ENCODE peak calls at places on chromosomes 4 and X, in six cellular contexts. V is right atrium auricular region, S is mucosa of descending colon, B is thyroid gland, Y is stomach, Q is mammary epithelial cell. H is an unnamed sample.

GRCh38 chrX:50853399-50853798 is 39.4 kb upstream of the SHROOM4 start:
- DNase-seq in V (no peak), S (no peak), B (no peak), Y (no peak), Q (no peak), H (no peak)

GRCh38 chrX:16188687-16189086 is 21.4 kb downstream of the MAGEB17 start:
- DNase-seq in V (no peak), S (no peak), B (no peak), Y (no peak), Q (peak), H (no peak)

GRCh38 chrX:22095306-22095705 is 63.2 kb downstream of the PHEX start:
- DNase-seq in V (no peak), S (no peak), B (peak), Y (no peak), Q (no peak), H (no peak)

GRCh38 chr4:40719008-40719623 is 30.6 kb upstream of the NSUN7 start:
- DNase-seq in V (no peak), S (no peak), B (peak), Y (no peak), Q (peak), H (peak)

GRCh38 chr4:184792950-184793555 is 32.7 kb downstream of the ACSL1 start:
- DNase-seq in V (no peak), S (no peak), B (no peak), Y (no peak), Q (peak), H (no peak)

GRCh38 chrX:112834976-112835375 is 5.7 kb downstream of the AMOT start:
- DNase-seq in V (no peak), S (no peak), B (no peak), Y (no peak), Q (no peak), H (no peak)

GRCh38 chrX:65127804-65128203 is 151.6 kb upstream of the ZC4H2 start:
- DNase-seq in V (no peak), S (no peak), B (no peak), Y (no peak), Q (no peak), H (no peak)

GRCh38 chr4:11106769-11107168 is 321.9 kb downstream of the HS3ST1 start:
- DNase-seq in V (no peak), S (no peak), B (no peak), Y (no peak), Q (peak), H (no peak)

GRCh38 chr4:5705672-5706310 is 2.6 kb downstream of the EVC2 start:
- DNase-seq in V (no peak), S (no peak), B (no peak), Y (no peak), Q (no peak), H (no peak)

GRCh38 chr4:180134116-180134866 is 2108.9 kb upstream of the TENM3 start:
- DNase-seq in V (no peak), S (peak), B (peak), Y (no peak), Q (peak), H (peak)

GRCh38 chr4:187865914-187866313 is 129.7 kb upstream of the ZFP42 start:
- DNase-seq in V (no peak), S (no peak), B (no peak), Y (no peak), Q (no peak), H (no peak)

GRCh38 chr4:18034099-18034498 is 12.5 kb upstream of the LCORL start:
- DNase-seq in V (no peak), S (no peak), B (no peak), Y (no peak), Q (no peak), H (no peak)

GRCh38 chrX:133544105-133544504 is 128.8 kb upstream of the GPC4 start:
- DNase-seq in V (no peak), S (no peak), B (no peak), Y (no peak), Q (peak), H (peak)

GRCh38 chr4:42768125-42768748 is 111.3 kb upstream of the ATP8A1 start:
- DNase-seq in V (no peak), S (no peak), B (peak), Y (no peak), Q (no peak), H (no peak)

GRCh38 chr4:74640111-74640903 is 154.0 kb downstream of the BTC start:
- DNase-seq in V (no peak), S (no peak), B (no peak), Y (no peak), Q (no peak), H (no peak)

GRCh38 chr4:65943076-65943475 is 272.8 kb upstream of the EPHA5 start:
- DNase-seq in V (no peak), S (no peak), B (peak), Y (no peak), Q (peak), H (no peak)

GRCh38 chr4:5956285-5957021 is 61.8 kb downstream of the C4orf50 start:
- DNase-seq in V (no peak), S (no peak), B (peak), Y (peak), Q (no peak), H (no peak)

GRCh38 chr4:156672924-156673323 is 298.7 kb downstream of the PDGFC start:
- DNase-seq in V (no peak), S (no peak), B (no peak), Y (no peak), Q (peak), H (no peak)

GRCh38 chrX:135421932-135422809 is at the start of gene SMIM10L2A:
- DNase-seq in V (no peak), S (no peak), B (no peak), Y (no peak), Q (no peak), H (no peak)

GRCh38 chrX:129738466-129739308 is at the start of gene XPNPEP2:
- DNase-seq in V (no peak), S (peak), B (no peak), Y (no peak), Q (no peak), H (no peak)

GRCh38 chr4:69760455-69760854 is at the start of gene SULT1B1:
- DNase-seq in V (no peak), S (peak), B (no peak), Y (peak), Q (peak), H (no peak)

GRCh38 chr4:159016527-159017137 is 86.2 kb upstream of the RAPGEF2 start:
- DNase-seq in V (no peak), S (no peak), B (peak), Y (no peak), Q (no peak), H (no peak)

GRCh38 chr4:68383115-68383514 is 33.2 kb upstream of the YTHDC1 start:
- DNase-seq in V (no peak), S (no peak), B (no peak), Y (no peak), Q (no peak), H (no peak)

GRCh38 chrX:39946822-39947221 is 150.9 kb downstream of the BCOR start:
- DNase-seq in V (no peak), S (no peak), B (no peak), Y (no peak), Q (peak), H (peak)

DNA sequence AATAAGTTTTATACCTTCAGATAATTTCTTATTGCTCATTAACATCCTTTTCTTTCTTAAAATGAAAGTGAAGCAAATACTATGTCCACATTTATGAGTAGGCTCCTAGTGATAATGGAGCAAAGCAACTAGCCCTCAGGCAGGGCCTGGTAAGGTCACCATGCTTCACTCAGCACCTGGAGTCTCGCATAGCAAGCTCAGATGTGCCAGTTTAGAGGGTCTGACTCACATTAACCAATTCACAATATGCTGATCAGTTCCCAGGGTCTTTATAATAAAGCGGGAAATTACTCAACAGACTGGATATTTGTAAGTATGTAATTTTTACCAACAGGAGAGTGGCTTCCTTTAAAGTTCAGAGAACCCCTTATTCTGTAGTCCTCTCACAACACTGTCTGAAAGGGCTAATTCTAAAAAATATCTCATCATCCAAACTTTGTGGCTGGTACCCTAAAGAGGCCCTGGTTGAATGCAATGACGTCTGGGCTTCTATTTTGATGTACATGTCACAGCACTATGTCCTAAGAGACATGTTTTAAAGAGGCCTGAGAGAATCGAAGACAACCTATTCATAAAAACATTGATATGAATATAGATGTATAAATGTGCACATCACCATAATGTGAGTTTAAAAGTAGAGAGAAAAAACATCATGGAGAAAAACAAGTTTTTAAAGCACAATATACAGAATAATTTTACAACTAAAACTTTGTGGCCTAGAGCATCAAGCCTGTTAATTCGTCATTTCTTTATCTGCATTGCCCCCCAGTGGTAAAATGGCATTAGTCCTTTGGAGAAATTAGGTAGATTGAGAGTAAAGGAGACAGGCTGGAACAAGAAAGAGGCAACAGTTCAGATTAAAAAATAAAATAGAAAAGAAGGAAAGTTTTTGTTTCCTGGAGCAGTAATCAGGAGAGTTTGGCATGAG is 44.3 kb downstream of the IL21 start:
- DNase-seq in V (no peak), S (no peak), B (no peak), Y (no peak), Q (peak), H (peak)
- TF ChIP-seq CTCF in V (peak), S (no peak), B (no peak), Y (no peak), Q (peak), H (peak)

GRCh38 chrX:10603612-10604011 is 16.8 kb downstream of the MID1 start:
- DNase-seq in V (no peak), S (no peak), B (no peak), Y (no peak), Q (no peak), H (no peak)

GRCh38 chrX:10598540-10598939 is 21.8 kb downstream of the MID1 start:
- DNase-seq in V (no peak), S (no peak), B (no peak), Y (no peak), Q (no peak), H (no peak)

GRCh38 chrX:10602646-10603045 is 17.7 kb downstream of the MID1 start:
- DNase-seq in V (no peak), S (no peak), B (no peak), Y (no peak), Q (no peak), H (no peak)

GRCh38 chrX:10600479-10600878 is 19.9 kb downstream of the MID1 start:
- DNase-seq in V (no peak), S (no peak), B (no peak), Y (no peak), Q (no peak), H (no peak)

DNA sequence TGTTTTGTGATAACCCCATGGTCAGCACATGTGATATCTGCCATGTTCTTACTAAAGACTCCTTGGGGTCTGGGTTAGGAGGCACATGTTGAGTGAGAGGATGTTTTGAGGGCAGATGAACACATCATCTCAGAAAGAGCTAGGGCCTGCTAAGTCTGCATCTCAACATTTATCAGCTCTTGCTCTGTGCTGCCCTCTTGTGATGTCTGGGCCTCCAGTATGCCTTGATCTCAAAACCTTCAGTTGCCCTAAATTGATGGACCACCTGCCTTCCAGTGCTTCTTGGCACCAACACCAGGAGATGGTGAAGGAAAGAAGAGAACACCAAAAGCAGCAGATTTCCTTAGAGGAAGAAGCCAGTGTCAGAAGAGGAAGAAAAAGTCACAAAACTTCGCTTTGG is 22.5 kb downstream of the MID1 start:
- DNase-seq in V (no peak), S (no peak), B (peak), Y (no peak), Q (no peak), H (peak)
- TF ChIP-seq CTCF in V (peak), S (no peak), B (no peak), Y (no peak), Q (peak), H (peak)

GRCh38 chr4:95693594-95693993 is 144.8 kb upstream of the UNC5C start:
- DNase-seq in V (no peak), S (no peak), B (no peak), Y (no peak), Q (peak), H (peak)
- TF ChIP-seq CTCF in V (no peak), S (no peak), B (no peak), Y (no peak), Q (peak), H (no peak)

DNA sequence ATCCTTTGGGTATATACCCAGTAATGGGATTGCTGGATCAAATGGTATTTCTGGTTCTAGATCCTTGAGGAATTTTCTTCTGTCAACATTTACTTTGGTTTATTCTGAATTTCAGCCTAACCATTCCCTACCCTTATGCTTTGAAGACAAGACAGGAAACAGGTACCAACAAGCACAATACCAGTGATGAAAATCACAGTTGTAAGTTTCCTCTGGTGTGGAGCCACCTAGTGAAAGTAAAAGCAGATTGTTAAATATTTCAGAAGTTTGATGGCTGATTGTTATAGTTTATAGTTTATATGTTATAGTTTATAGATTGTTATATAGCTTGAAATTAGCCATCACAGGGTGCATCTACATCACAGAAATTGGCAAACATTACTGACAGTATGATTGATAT is 104.5 kb upstream of the AGA start:
- DNase-seq in V (no peak), S (no peak), B (no peak), Y (no peak), Q (peak), H (no peak)
- TF ChIP-seq CTCF in V (no peak), S (no peak), B (no peak), Y (no peak), Q (peak), H (no peak)

DNA sequence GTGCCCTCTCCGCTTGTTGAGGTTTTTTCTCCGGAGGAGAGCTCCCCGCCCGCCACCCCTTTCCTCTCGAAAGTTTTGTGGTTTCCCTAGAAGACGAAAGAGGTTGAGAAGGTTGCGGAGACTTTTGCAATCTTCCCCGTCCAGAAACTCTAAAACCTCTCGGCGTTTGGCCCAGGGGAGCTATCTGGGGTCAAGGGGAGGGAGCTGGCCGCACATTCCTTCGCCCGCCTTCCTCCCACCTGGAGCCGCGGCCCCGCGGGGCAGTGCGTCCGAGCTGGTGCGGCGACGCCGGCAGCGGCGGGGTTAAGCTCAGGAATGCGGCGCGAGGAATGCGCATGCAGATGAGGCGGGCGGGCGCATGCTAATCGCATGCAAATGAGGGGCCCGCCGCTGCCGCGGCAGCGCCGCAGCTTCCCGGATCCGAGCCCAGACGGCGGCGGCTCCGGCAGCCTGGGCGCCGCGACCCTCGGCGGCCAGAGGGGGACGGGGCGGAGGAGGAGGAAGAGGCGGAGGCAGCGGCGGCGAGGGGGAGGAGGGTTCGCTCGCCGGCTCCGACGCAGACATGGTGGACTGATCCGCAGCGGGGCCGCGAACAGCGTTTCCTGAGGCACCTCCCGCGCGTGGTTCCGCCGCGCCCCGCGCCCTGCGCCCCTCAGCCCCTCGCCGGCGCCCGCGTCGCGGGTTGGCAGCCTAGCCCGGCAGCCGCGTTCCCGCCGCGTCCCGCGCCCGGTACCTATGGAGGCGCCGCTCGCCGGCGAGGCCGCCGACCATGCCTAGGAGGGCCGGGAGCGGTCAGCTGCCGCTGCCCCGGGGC is at the start of gene WWC2:
- DNase-seq in V (peak), S (peak), B (peak), Y (peak), Q (peak), H (peak)
- TF ChIP-seq CTCF in V (no peak), S (no peak), B (no peak), Y (no peak), Q (no peak), H (no peak)

GRCh38 chr4:127985989-127986388 is 20.8 kb downstream of the ABHD18 start:
- DNase-seq in V (no peak), S (no peak), B (no peak), Y (no peak), Q (no peak), H (no peak)
- TF ChIP-seq CTCF in V (no peak), S (no peak), B (no peak), Y (no peak), Q (no peak), H (no peak)